ENCODE peak calls at places on chromosomes 4 and X, in four cellular contexts. I, G, U and A are unnamed samples.

GRCh38 chr4:32172761-32173160 is 1452.6 kb downstream of the PCDH7 start:
- DNase-seq in I (no peak), G (no peak), U (no peak), A (no peak)

GRCh38 chrX:2468406-2469195 is 32.2 kb downstream of the DHRSX start:
- DNase-seq in I (no peak), G (no peak), U (no peak), A (no peak)

GRCh38 chr4:44927361-44928061 is 201.2 kb upstream of the GNPDA2 start:
- DNase-seq in I (peak), G (no peak), U (no peak), A (no peak)

GRCh38 chr4:72357908-72358307 is 211.1 kb downstream of the ADAMTS3 start:
- DNase-seq in I (no peak), G (no peak), U (no peak), A (no peak)

GRCh38 chr4:98749206-98749605 is 90.8 kb upstream of the TSPAN5 start:
- DNase-seq in I (no peak), G (no peak), U (no peak), A (no peak)

GRCh38 chrX:140525448-140525847 is 20.6 kb upstream of the SOX3 start:
- DNase-seq in I (no peak), G (no peak), U (no peak), A (no peak)

GRCh38 chr4:41155194-41155830 is 59.0 kb downstream of the APBB2 start:
- DNase-seq in I (no peak), G (no peak), U (no peak), A (no peak)

GRCh38 chr4:104531390-104531789 is 36.7 kb upstream of the CXXC4 start:
- DNase-seq in I (no peak), G (no peak), U (no peak), A (no peak)

GRCh38 chr4:121913667-121914066 is 38.2 kb downstream of the TRPC3 start:
- DNase-seq in I (no peak), G (no peak), U (no peak), A (no peak)

GRCh38 chrX:42538405-42538804 is 239.6 kb downstream of the PPP1R2C start:
- DNase-seq in I (no peak), G (no peak), U (no peak), A (no peak)

GRCh38 chr4:113077611-113078010 is 28.2 kb downstream of the ANK2 start:
- DNase-seq in I (no peak), G (no peak), U (no peak), A (no peak)

GRCh38 chr4:3468804-3469203 is 5.7 kb downstream of the DOK7 start:
- DNase-seq in I (no peak), G (no peak), U (no peak), A (no peak)

GRCh38 chr4:184802203-184803015 is 23.4 kb downstream of the ACSL1 start:
- DNase-seq in I (no peak), G (no peak), U (no peak), A (no peak)

GRCh38 chrX:2751291-2751690 is 549 bp upstream of the XG start:
- DNase-seq in I (no peak), G (no peak), U (no peak), A (no peak)

GRCh38 chrX:44071847-44072545 is 98.8 kb upstream of the NDP start:
- DNase-seq in I (no peak), G (no peak), U (no peak), A (no peak)

GRCh38 chrX:130805906-130806305 is 97.1 kb downstream of the ENOX2 start:
- DNase-seq in I (no peak), G (no peak), U (no peak), A (no peak)

GRCh38 chr4:5162909-5163508 is 111.7 kb downstream of the STK32B start:
- DNase-seq in I (no peak), G (no peak), U (no peak), A (no peak)

GRCh38 chrX:15750611-15751159 is 12.6 kb downstream of the CA5B start:
- DNase-seq in I (no peak), G (no peak), U (no peak), A (no peak)

GRCh38 chr4:129998436-129999150 is 902.6 kb downstream of the C4orf33 start:
- DNase-seq in I (no peak), G (no peak), U (no peak), A (no peak)

GRCh38 chrX:44012484-44013096 is 39.4 kb upstream of the NDP start:
- DNase-seq in I (no peak), G (no peak), U (peak), A (no peak)

GRCh38 chr4:168496834-168497233 is at the start of gene PALLD:
- DNase-seq in I (no peak), G (no peak), U (no peak), A (no peak)

GRCh38 chr4:121199742-121200561 is 35.8 kb upstream of the TNIP3 start:
- DNase-seq in I (no peak), G (peak), U (peak), A (no peak)

GRCh38 chr4:158166701-158167100 is 6.1 kb downstream of the GASK1B start:
- DNase-seq in I (no peak), G (no peak), U (no peak), A (no peak)

GRCh38 chr4:38109896-38110295 is 149.7 kb downstream of the PTTG2 start:
- DNase-seq in I (no peak), G (no peak), U (no peak), A (no peak)

GRCh38 chrX:155056471-155056870 is 14.5 kb downstream of the CMC4 start:
- DNase-seq in I (no peak), G (no peak), U (no peak), A (no peak)

GRCh38 chr4:15451181-15451865 is 18.4 kb upstream of the CC2D2A start:
- DNase-seq in I (no peak), G (no peak), U (peak), A (no peak)

GRCh38 chrX:111100191-111100590 is 4.2 kb downstream of the PAK3 start:
- DNase-seq in I (peak), G (no peak), U (peak), A (peak)

GRCh38 chr4:128376958-128377357 is 89.3 kb upstream of the PGRMC2 start:
- DNase-seq in I (no peak), G (no peak), U (no peak), A (no peak)

GRCh38 chrX:19955306-19955705 is 35.6 kb downstream of the BCLAF3 start:
- DNase-seq in I (no peak), G (no peak), U (no peak), A (no peak)

GRCh38 chrX:96924581-96924980 is 40.9 kb downstream of the RPA4 start:
- DNase-seq in I (no peak), G (no peak), U (peak), A (no peak)

GRCh38 chrX:45208121-45208856 is 7.6 kb upstream of the DIPK2B start:
- DNase-seq in I (no peak), G (no peak), U (no peak), A (no peak)

GRCh38 chrX:9352683-9353430 is 112.0 kb upstream of the TBL1X start:
- DNase-seq in I (peak), G (peak), U (peak), A (no peak)

GRCh38 chrX:77009691-77010090 is 437.5 kb upstream of the FGF16 start:
- DNase-seq in I (no peak), G (no peak), U (no peak), A (no peak)

GRCh38 chrX:47467106-47467505 is 15.9 kb downstream of the ZNF41 start:
- DNase-seq in I (no peak), G (no peak), U (no peak), A (no peak)

GRCh38 chr4:4689694-4690440 is 148.0 kb upstream of the STX18 start:
- DNase-seq in I (no peak), G (peak), U (no peak), A (peak)

GRCh38 chr4:23567338-23567737 is 322.5 kb downstream of the PPARGC1A start:
- DNase-seq in I (no peak), G (no peak), U (no peak), A (no peak)

GRCh38 chr4:119627267-119628190 is 1.1 kb downstream of the PDE5A start:
- DNase-seq in I (peak), G (no peak), U (peak), A (peak)

GRCh38 chrX:81174286-81174685 is 27.4 kb downstream of the HMGN5 start:
- DNase-seq in I (no peak), G (no peak), U (no peak), A (no peak)

GRCh38 chrX:9164535-9165425 is 130.9 kb upstream of the FAM9B start:
- DNase-seq in I (no peak), G (no peak), U (no peak), A (no peak)

GRCh38 chr4:8368061-8368481 is 72.5 kb downstream of the ACOX3 start:
- DNase-seq in I (no peak), G (no peak), U (no peak), A (no peak)
- TF ChIP-seq SPI1 in I (no peak), G (no peak), U (no peak), A (no peak)

GRCh38 chrX:132365490-132365889 is 123.3 kb downstream of the MBNL3 start:
- DNase-seq in I (no peak), G (no peak), U (no peak), A (no peak)
- TF ChIP-seq SPI1 in I (no peak), G (no peak), U (no peak), A (no peak)

DNA sequence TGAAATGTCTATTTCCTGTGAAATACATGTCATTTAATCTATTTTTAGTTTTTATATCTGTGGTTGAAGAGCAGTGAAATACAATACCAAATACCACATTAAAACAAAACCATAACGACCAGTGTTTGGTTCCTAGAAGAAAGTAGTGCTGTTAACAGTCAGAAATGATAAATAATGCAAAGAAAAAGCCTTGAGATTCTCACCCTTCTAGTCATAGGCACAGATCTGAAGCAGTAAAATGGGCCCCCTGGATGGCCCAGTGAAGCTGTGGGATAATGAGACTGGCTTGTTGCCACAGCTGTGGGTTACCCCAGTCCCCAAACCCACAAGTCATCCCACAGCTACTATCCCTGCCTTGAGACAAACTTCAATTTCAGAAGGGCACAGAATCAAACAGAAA is 137.3 kb upstream of the RPL34 start:
- DNase-seq in I (no peak), G (no peak), U (no peak), A (no peak)
- TF ChIP-seq SPI1 in I (no peak), G (no peak), U (no peak), A (no peak)

DNA sequence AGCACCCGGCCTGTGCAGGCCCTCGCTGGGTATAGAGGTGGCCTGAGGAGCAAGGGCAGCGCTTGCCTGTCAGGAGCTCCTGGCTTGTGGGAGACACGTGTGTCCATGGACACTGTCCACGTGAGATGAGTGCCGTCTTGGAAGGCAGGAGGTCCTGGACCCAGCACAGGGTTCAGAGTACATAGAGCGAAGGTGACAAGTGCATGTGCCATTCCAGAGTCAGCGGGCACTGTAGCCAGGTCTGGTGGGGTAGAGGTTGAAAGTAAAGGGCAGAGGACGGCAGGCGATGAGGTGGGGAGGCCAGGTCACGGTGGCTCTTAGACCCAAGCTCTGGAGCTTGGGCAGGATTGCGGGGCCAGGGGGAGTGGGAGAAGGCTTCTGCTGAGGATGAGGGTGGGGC is 28.4 kb upstream of the TADA2B start:
- DNase-seq in I (no peak), G (no peak), U (no peak), A (no peak)
- TF ChIP-seq SPI1 in I (no peak), G (no peak), U (no peak), A (no peak)

GRCh38 chrX:12447448-12448154 is 309.3 kb downstream of the FRMPD4 start:
- DNase-seq in I (no peak), G (no peak), U (no peak), A (no peak)
- TF ChIP-seq SPI1 in I (no peak), G (no peak), U (no peak), A (no peak)

GRCh38 chr4:125244848-125245450 is 69.8 kb upstream of the FAT4 start:
- DNase-seq in I (no peak), G (no peak), U (no peak), A (no peak)
- TF ChIP-seq SPI1 in I (no peak), G (no peak), U (no peak), A (no peak)

GRCh38 chrX:13110427-13111324 is 66.3 kb upstream of the FAM9C start:
- DNase-seq in I (no peak), G (no peak), U (no peak), A (no peak)
- TF ChIP-seq SPI1 in I (no peak), G (no peak), U (no peak), A (no peak)

DNA sequence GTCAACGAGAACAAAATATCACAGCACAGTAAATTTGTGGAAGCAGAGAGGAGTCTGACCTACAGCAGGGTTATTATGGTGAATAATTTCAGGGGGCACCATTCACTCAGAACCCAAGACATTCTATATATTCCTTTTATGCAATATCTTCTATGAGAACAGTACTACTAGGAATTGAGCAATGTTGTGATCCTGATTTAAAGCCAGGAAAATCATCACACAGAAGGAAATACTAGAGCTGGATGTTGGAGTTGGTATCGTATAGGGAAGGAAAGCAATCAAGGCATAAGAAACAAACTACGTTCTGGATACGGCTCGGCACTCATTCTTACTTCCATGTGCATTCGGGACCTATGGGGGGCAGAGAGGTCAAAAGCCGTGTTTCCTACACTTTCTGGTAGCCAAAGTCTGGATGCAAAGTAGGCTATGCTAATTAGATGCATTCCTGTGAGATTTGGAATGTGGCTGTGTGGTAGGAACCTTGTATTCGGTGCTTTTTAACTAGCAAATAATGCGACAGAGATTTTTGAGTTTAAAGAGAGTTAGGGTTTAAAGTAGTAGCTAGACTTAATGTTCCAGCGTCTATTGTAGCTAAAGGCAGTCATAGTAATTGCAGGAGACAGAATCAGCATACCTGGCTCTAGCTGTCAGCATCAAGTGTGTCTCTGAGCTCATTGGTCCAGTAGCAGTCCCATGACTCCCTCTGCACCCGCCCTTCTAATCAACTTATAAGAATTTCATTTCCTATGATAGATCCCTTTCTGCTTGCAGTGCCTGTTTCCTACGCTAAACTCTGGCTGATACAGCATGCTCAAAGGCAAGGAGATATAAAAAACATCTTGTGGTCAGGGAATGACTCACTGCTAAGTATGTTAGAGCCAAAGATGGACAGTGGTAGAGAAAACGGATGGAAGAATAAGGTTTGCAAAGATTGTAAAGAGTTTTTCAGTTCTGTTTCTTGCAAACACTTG is 43.3 kb upstream of the PDGFC start:
- DNase-seq in I (no peak), G (no peak), U (no peak), A (no peak)
- TF ChIP-seq SPI1 in I (no peak), G (no peak), U (no peak), A (no peak)